ENCODE peak calls at places on chromosomes 4 and X, in five cellular contexts. W is psoas muscle, H is RWPE2, Z is heart left ventricle, I is heart right ventricle. A is an unnamed sample. For H3K4me1, the result is how much of the 10 kb centered on the place peaks cover.

GRCh38 chrX:47218920-47219815 is 687 bp downstream of the CDK16 start:
- DNase-seq in I (peak), H (no peak), Z (peak), W (peak), A (no peak)

GRCh38 chr4:178599521-178599920 is 1157.3 kb upstream of the AGA start:
- DNase-seq in H (no peak), W (no peak), I (no peak), Z (no peak), A (no peak)

GRCh38 chr4:3108211-3108610 is 33.7 kb downstream of the HTT start:
- DNase-seq in H (no peak), W (no peak), I (no peak), Z (no peak), A (no peak)

GRCh38 chrX:47030339-47030738 is 47.9 kb upstream of the RGN start:
- DNase-seq in H (no peak), Z (peak), W (no peak), I (peak), A (no peak)

GRCh38 chr4:41537267-41537890 is 578 bp upstream of the LIMCH1 start:
- DNase-seq in I (no peak), H (no peak), W (no peak), Z (no peak), A (no peak)

GRCh38 chr4:184310171-184310567 is 92.5 kb upstream of the ENPP6 start:
- DNase-seq in I (no peak), W (peak), Z (no peak), H (no peak), A (no peak)

GRCh38 chr4:153234923-153235322 is 30.7 kb downstream of the TRIM2 start:
- DNase-seq in I (no peak), H (no peak), W (no peak), Z (no peak), A (no peak)

GRCh38 chr4:132333723-132334045 is 815.4 kb upstream of the PCDH10 start:
- DNase-seq in H (no peak), Z (no peak), W (no peak), I (no peak), A (no peak)

GRCh38 chr4:98474408-98474844 is 184.0 kb downstream of the TSPAN5 start:
- DNase-seq in W (no peak), I (no peak), Z (no peak), H (no peak), A (no peak)

GRCh38 chrX:154059729-154060245 is 37.7 kb downstream of the MECP2 start:
- DNase-seq in Z (no peak), I (no peak), H (no peak), W (no peak), A (no peak)
- H3K4me1 ChIP-seq in Z (under half), I (half or more), H (under half), W (under half), A (under half)

GRCh38 chr4:85556293-85556692 is 81.3 kb downstream of the ARHGAP24 start:
- DNase-seq in Z (no peak), I (no peak), H (no peak), W (no peak), A (no peak)

GRCh38 chr4:85555210-85555609 is 80.3 kb downstream of the ARHGAP24 start:
- DNase-seq in Z (no peak), I (no peak), H (no peak), W (no peak), A (no peak)

GRCh38 chr4:85557016-85557901 is 82.3 kb downstream of the ARHGAP24 start:
- DNase-seq in I (no peak), W (no peak), Z (no peak), H (no peak), A (no peak)
- H3K4me3 ChIP-seq in I (no peak), W (no peak), Z (no peak), H (no peak), A (no peak)

GRCh38 chr4:137226221-137226620 is 306.1 kb downstream of the PCDH18 start:
- DNase-seq in I (no peak), H (no peak), W (no peak), Z (no peak), A (no peak)

GRCh38 chr4:137226900-137227299 is 305.4 kb downstream of the PCDH18 start:
- DNase-seq in W (no peak), H (no peak), I (no peak), Z (no peak), A (no peak)
- TF ChIP-seq CTCF in W (no peak), H (peak), I (no peak), Z (peak), A (no peak)

GRCh38 chr4:6940744-6941137 is 31.1 kb downstream of the TBC1D14 start:
- DNase-seq in I (no peak), H (no peak), Z (no peak), W (peak), A (no peak)
- H3K4me1 ChIP-seq in I (half or more), H (under half), Z (under half), W (under half), A (under half)

GRCh38 chrX:103530540-103530939 is 11.3 kb upstream of the RAB40A start:
- DNase-seq in I (no peak), H (no peak), Z (no peak), W (no peak), A (no peak)

GRCh38 chrX:103535206-103535605 is 15.9 kb upstream of the RAB40A start:
- DNase-seq in W (no peak), H (no peak), Z (no peak), I (no peak), A (no peak)

GRCh38 chrX:103531002-103531401 is 11.7 kb upstream of the RAB40A start:
- DNase-seq in W (no peak), Z (no peak), H (no peak), I (no peak), A (no peak)

GRCh38 chrX:103536071-103536470 is 16.8 kb upstream of the RAB40A start:
- DNase-seq in H (no peak), Z (no peak), W (no peak), I (no peak), A (no peak)

GRCh38 chrX:103533428-103534216 is 14.3 kb upstream of the RAB40A start:
- DNase-seq in Z (peak), I (peak), W (peak), H (no peak), A (peak)
- H3K4me3 ChIP-seq in Z (no peak), I (peak), W (peak), H (no peak), A (peak)

DNA sequence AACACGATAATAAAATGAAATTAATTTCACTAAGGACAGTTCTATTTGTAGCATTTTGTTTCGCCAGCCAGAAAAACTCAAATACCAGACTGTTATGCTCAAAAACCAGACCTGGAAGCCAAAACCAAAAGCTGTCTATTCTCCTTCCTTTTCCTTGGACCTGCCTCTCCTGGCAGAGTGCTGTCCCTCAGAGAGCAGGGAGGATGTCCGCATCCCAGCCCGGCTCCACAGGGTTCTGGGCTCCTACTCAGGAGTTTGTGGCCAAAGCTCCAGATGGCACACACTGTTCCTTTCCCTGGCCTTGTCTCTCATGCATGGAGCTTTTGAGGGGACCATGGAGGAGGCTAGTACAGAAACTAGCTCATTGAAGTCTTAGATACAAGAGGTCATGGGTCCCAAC is 41.9 kb upstream of the C1QTNF7 start:
- DNase-seq in Z (peak), H (no peak), W (peak), I (no peak), A (no peak)
- TF ChIP-seq CTCF in Z (no peak), H (no peak), W (no peak), I (no peak), A (no peak)

DNA sequence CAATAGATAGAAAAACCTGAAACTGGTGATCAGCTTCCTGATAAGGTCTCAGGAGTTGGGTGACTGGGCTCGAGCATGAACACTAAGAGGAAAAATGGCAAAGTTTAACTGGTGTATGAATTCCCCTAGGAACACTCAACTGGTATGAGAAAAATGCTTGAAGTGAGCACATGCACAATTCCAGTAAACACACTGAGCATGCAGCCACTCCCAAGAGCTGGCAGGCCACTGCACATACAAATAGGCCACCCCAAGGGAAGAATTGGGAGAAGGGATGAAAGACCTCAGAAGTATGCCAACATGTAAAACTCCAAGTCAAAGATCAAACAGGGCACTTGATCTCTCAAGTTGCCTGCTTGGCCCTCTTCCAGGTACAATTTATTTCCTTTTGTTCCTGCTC is 45.4 kb upstream of the GNPDA2 start:
- DNase-seq in Z (no peak), H (no peak), W (no peak), I (no peak), A (no peak)
- H3K4me1 ChIP-seq in Z (under half), H (under half), W (under half), I (under half), A (under half)

A was measured in right atrium auricular region.